ENCODE peak calls at places on chromosomes 3 and 15, in ten cellular contexts. D is small intestine, N is IMR-90, G is uterus, A is gastrocnemius medialis, U is kidney, R is RWPE2, J is spleen, L is right cardiac atrium, W is neural progenitor cell. T is an unnamed sample.
A peak's percentile ranks its signal among the peaks of the same experiment; 100 is the strongest.

GRCh38 chr3:131620977-131621376 is 118.2 kb upstream of the MRPL3 start:
- DNase-seq in L (no peak), R (no peak), J (no peak), U (no peak), A (no peak), D (no peak), G (no peak), N (no peak), W (no peak), T (no peak)

GRCh38 chr3:122186372-122186771 is 2.9 kb downstream of the CASR start:
- DNase-seq in W (no peak), A (no peak), G (no peak), R (no peak), L (no peak), D (peak; percentile 73), J (no peak), U (no peak), N (no peak), T (no peak)

GRCh38 chr15:48358681-48359152 is 27.5 kb downstream of the DUT start:
- DNase-seq in D (no peak), N (peak; percentile 51), A (no peak), U (no peak), W (no peak), L (no peak), R (no peak), J (no peak), G (no peak), T (no peak)

GRCh38 chr15:68379759-68380290 is 52.1 kb downstream of the ITGA11 start:
- DNase-seq in W (no peak), J (no peak), R (peak; percentile 20), L (no peak), A (no peak), U (no peak), D (no peak), N (peak; percentile 71), G (no peak), T (no peak)

GRCh38 chr3:58507356-58508062 is 15.6 kb downstream of the KCTD6 start:
- DNase-seq in U (no peak), A (no peak), J (no peak), G (no peak), D (no peak), N (no peak), W (no peak), L (no peak), R (no peak), T (no peak)

GRCh38 chr15:89429023-89429422 is 67.4 kb downstream of the RHCG start:
- DNase-seq in G (no peak), J (no peak), N (no peak), U (peak; percentile 46), D (no peak), W (no peak), L (no peak), A (no peak), R (no peak), T (peak; percentile 56)

GRCh38 chr15:77831989-77832388 is 199.3 kb upstream of the LINGO1 start:
- DNase-seq in L (no peak), D (no peak), G (no peak), W (no peak), R (no peak), J (peak; percentile 22), U (no peak), A (no peak), N (no peak), T (peak; percentile 25)

GRCh38 chr15:80423215-80423614 is 19.0 kb downstream of the ARNT2 start:
- DNase-seq in A (no peak), J (no peak), N (peak; percentile 84), D (no peak), R (no peak), W (no peak), G (no peak), L (no peak), U (no peak), T (no peak)

GRCh38 chr15:19987389-19988048 is 554.1 kb downstream of the GOLGA6L6 start:
- DNase-seq in J (no peak), L (no peak), N (no peak), G (no peak), W (no peak), U (no peak), R (no peak), D (no peak), A (no peak), T (peak; percentile 49)

GRCh38 chr3:42807929-42808328 is 1.3 kb upstream of the ACKR2 start:
- DNase-seq in G (no peak), W (no peak), A (no peak), U (no peak), J (no peak), D (no peak), R (no peak), L (no peak), N (no peak), T (no peak)

GRCh38 chr15:65346856-65347598 is 30.8 kb downstream of the IGDCC3 start:
- DNase-seq in W (no peak), G (no peak), D (no peak), U (peak; percentile 21), R (no peak), N (no peak), A (no peak), L (no peak), J (peak; percentile 15), T (no peak)

GRCh38 chr15:86300371-86301106 is 220.9 kb downstream of the AGBL1 start:
- DNase-seq in D (no peak), R (no peak), A (no peak), G (no peak), J (no peak), L (no peak), N (no peak), U (no peak), W (no peak), T (no peak)

DNA sequence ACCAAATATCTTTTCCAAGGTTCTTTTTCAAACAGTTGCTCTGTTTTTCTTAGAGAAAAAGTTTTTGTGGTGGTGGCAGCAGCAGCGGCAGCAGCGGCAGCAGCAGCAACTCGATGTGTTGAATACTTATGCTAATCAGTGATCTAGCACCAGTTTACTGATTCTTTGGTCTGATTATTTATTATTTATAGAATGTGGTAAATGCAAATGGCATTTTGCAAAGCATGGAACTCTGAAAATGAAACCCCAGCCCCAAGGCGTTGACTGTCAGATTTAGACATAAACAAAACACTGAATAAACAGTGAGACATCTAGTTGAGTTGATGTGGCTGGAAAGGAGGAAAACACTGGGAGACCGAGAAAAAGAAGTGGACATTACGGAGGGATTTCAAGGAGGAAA is 88.7 kb downstream of the GTPBP8 start:
- DNase-seq in R (no peak), J (no peak), G (no peak), D (no peak), N (peak; percentile 13), W (no peak), L (no peak), U (no peak), A (no peak), T (no peak)
- H3K4me3 ChIP-seq in R (no peak overlapping the region), J (no peak overlapping the region), G (no peak overlapping the region), D (no peak overlapping the region), N (peak overlapping the region; percentile 9), W (peak overlapping the region; percentile 26), L (peak overlapping the region; percentile 9), U (no peak overlapping the region), A (no peak overlapping the region), T (no peak overlapping the region)

GRCh38 chr15:61116830-61117229 is 112.3 kb downstream of the RORA start:
- DNase-seq in G (no peak), R (no peak), N (no peak), L (no peak), U (no peak), W (peak; percentile 33), D (no peak), J (no peak), A (no peak), T (no peak)

GRCh38 chr15:61115679-61116078 is 113.4 kb downstream of the RORA start:
- DNase-seq in J (no peak), D (no peak), L (no peak), U (no peak), R (no peak), N (peak; percentile 3), G (no peak), A (peak; percentile 41), W (no peak), T (no peak)

GRCh38 chr15:61122624-61123375 is 106.3 kb downstream of the RORA start:
- DNase-seq in A (no peak), J (no peak), R (no peak), L (no peak), U (no peak), G (no peak), D (no peak), W (no peak), N (no peak), T (no peak)

GRCh38 chr15:61118885-61119284 is 110.2 kb downstream of the RORA start:
- DNase-seq in R (no peak), U (no peak), D (no peak), J (no peak), W (peak; percentile 37), A (no peak), L (no peak), G (no peak), N (no peak), T (no peak)

GRCh38 chr15:61119556-61119955 is 109.5 kb downstream of the RORA start:
- DNase-seq in N (no peak), W (no peak), A (no peak), R (no peak), G (no peak), L (no peak), J (no peak), U (no peak), D (no peak), T (no peak)
- H3K4me1 ChIP-seq in N (no peaks in the 10 kb centered on the region), W (peaks cover 30% of the 10 kb centered on the region), A (peaks cover 42% of the 10 kb centered on the region), R (no peaks in the 10 kb centered on the region), G (no peaks in the 10 kb centered on the region), L (no peaks in the 10 kb centered on the region), J (no peaks in the 10 kb centered on the region), U (no peaks in the 10 kb centered on the region), D (no peaks in the 10 kb centered on the region), T (no peaks in the 10 kb centered on the region)

GRCh38 chr3:10992946-10993728 is 589 bp downstream of the SLC6A1 start:
- DNase-seq in R (no peak), L (no peak), U (no peak), G (no peak), N (no peak), W (peak; percentile 39), D (no peak), A (no peak), J (no peak), T (no peak)
- H3K4me3 ChIP-seq in R (no peak overlapping the region), L (peak overlapping the region; percentile 55), U (no peak overlapping the region), G (peak overlapping the region; percentile 38), N (no peak overlapping the region), W (peak overlapping the region; percentile 58), D (no peak overlapping the region), A (peak overlapping the region; percentile 40), J (peak overlapping the region; percentile 58), T (peak overlapping the region; percentile 21)

DNA sequence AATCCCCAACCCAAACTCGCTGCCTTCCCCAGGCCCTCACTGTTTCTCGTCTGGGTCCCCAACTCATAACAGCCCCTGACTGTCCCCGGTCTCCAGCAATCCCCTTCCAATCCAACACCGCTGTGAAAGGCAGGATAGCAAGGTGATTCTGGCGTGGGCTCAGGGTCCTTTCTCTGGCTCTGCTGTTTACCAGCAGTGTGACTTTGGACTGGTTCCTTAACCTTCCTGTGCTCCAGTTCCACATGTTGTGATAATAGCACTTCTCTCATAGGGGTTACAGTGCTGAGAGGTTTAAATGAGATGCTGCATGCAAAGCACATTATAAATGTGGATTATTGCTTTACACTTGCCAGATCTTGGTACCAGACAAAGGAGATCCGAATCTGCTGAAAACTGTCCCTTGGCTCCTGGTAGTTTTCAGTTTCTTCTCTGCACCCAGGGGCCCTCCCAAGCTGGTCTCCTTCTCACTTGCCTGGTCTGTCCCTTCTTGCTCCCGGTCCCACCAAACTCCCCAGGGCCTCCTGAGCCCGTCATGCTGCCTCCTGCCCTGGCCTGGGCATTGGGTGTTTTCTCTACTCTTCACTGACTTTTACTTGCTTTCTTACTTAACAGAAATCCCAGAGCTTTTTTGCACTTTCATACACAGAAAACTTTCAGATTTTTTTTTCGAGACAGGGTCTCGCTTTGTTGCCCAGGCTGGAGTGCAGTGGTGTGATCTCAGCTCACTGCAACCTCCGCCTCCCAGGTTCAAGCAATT is 26.8 kb upstream of the CYP11A1 start:
- DNase-seq in W (no peak), R (no peak), U (no peak), L (no peak), J (no peak), G (no peak), A (no peak), D (no peak), N (no peak), T (no peak)
- H3K4me1 ChIP-seq in W (no peaks in the 10 kb centered on the region), R (peaks cover 34% of the 10 kb centered on the region), U (peaks cover 2% of the 10 kb centered on the region), L (no peaks in the 10 kb centered on the region), J (peaks cover 76% of the 10 kb centered on the region), G (no peaks in the 10 kb centered on the region), A (no peaks in the 10 kb centered on the region), D (no peaks in the 10 kb centered on the region), N (peaks cover 33% of the 10 kb centered on the region), T (no peaks in the 10 kb centered on the region)

T was measured in left lung.